ENCODE peak calls at places on chromosome 21, in four cellular contexts. R, O, H and B are unnamed samples.
A peak's percentile ranks its signal among the peaks of the same experiment; 100 is the strongest.

GRCh38 chr21:43767980-43768867 is 7.9 kb downstream of the CSTB start:
- DNase-seq in O (peak; percentile 75), H (peak; percentile 56), R (peak; percentile 69), B (peak; percentile 53)

GRCh38 chr21:27734146-27734545 is 767.3 kb upstream of the ADAMTS5 start:
- DNase-seq in H (no peak), R (peak; percentile 5), O (peak; percentile 91), B (no peak)

GRCh38 chr21:31397515-31397926 is 53.5 kb upstream of the TIAM1 start:
- DNase-seq in O (no peak), H (no peak), R (no peak), B (no peak)

GRCh38 chr21:21000576-21001175 is 2.5 kb downstream of the NCAM2 start:
- DNase-seq in H (no peak), O (no peak), R (no peak), B (no peak)

GRCh38 chr21:32112194-32112593 is 166.7 kb downstream of the MIS18A start:
- DNase-seq in O (no peak), R (no peak), H (no peak), B (no peak)

GRCh38 chr21:43357708-43358430 is 69.1 kb downstream of the SIK1 start:
- DNase-seq in O (no peak), H (no peak), R (no peak), B (no peak)

GRCh38 chr21:33370292-33370691 is 32.9 kb upstream of the IFNGR2 start:
- DNase-seq in H (no peak), O (no peak), R (no peak), B (no peak)

GRCh38 chr21:16195476-16195875 is 465.7 kb downstream of the USP25 start:
- DNase-seq in R (no peak), H (no peak), O (peak; percentile 70), B (no peak)

GRCh38 chr21:17250651-17251294 is 262.1 kb upstream of the CXADR start:
- DNase-seq in O (no peak), H (no peak), R (no peak), B (no peak)

GRCh38 chr21:15524855-15525254 is 204.9 kb upstream of the USP25 start:
- DNase-seq in O (no peak), R (no peak), H (no peak), B (no peak)

GRCh38 chr21:36127977-36128376 is 6.9 kb upstream of the CBR3 start:
- DNase-seq in H (no peak), R (peak; percentile 32), O (no peak), B (no peak)
- H3K4me1 ChIP-seq in H (no peaks in the 10 kb centered on the region), R (peaks cover 3% of the 10 kb centered on the region), O (peaks cover 7% of the 10 kb centered on the region), B (peaks cover 4% of the 10 kb centered on the region)

GRCh38 chr21:46211786-46212720 is 16.5 kb downstream of the LSS start:
- DNase-seq in H (no peak), R (no peak), O (no peak), B (no peak)

GRCh38 chr21:46208761-46209721 is 19.5 kb downstream of the LSS start:
- DNase-seq in R (no peak), H (no peak), O (no peak), B (no peak)

GRCh38 chr21:46212721-46213484 is 15.7 kb downstream of the LSS start:
- DNase-seq in R (no peak), H (no peak), O (no peak), B (no peak)

GRCh38 chr21:46211376-46211775 is 17.2 kb downstream of the LSS start:
- DNase-seq in O (no peak), H (no peak), R (no peak), B (no peak)

DNA sequence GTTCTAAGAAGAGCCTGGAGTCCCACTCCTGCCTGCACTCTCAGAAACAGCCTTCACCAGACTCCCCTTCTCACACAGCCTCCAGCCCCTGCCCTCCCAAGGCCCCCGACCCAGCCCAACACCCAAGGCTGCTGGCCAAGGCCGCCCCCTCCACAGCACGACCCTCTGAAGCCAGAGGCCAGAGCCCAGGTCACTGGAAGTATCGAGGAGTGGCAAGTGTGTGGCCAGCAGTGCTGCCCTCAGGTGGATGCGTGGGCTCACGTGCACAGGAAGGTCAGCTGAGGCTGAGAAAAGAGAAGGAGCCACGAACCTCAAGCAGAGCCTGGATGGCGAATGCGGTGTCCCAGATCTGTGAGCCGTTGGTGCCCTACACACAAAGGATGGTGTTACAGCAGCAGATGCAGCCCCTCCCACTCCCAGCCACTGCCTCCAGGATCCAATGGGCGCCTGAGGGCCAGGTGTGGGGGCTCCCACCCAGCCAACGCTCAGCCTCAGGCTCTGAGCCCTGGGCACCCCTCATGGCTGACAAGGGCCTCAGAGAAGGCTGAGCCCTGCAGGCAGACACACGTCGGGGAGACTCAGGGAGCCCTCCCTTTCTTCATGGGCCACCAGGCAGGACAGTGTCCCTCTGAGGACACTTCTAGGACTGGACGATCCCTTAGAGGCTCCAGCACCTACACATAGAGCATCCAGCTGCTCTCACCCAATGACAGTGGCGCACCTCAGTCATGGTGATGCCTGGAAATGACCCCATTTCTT is 18.0 kb downstream of the LSS start:
- DNase-seq in O (no peak), R (peak; percentile 22), H (no peak), B (no peak)
- H3K56ac ChIP-seq in O (no peak overlapping the region), R (no peak overlapping the region), H (no peak overlapping the region), B (no peak overlapping the region)

GRCh38 chr21:41929248-41929647 is 24.6 kb downstream of the C2CD2 start:
- DNase-seq in R (no peak), O (no peak), H (no peak), B (no peak)

GRCh38 chr21:41928621-41929220 is 25.1 kb downstream of the C2CD2 start:
- DNase-seq in R (no peak), O (no peak), H (no peak), B (no peak)

GRCh38 chr21:41926068-41926806 is 27.6 kb downstream of the C2CD2 start:
- DNase-seq in R (peak; percentile 86), H (no peak), O (peak; percentile 66), B (no peak)

GRCh38 chr21:41926807-41927171 is 27.0 kb downstream of the C2CD2 start:
- DNase-seq in H (no peak), O (no peak), R (no peak), B (no peak)

GRCh38 chr21:41927727-41928409 is 25.9 kb downstream of the C2CD2 start:
- DNase-seq in R (no peak), O (no peak), H (no peak), B (no peak)
- H3K4me1 ChIP-seq in R (peaks cover 8% of the 10 kb centered on the region), O (peaks cover 25% of the 10 kb centered on the region), H (peaks cover 4% of the 10 kb centered on the region), B (peaks cover 4% of the 10 kb centered on the region)

DNA sequence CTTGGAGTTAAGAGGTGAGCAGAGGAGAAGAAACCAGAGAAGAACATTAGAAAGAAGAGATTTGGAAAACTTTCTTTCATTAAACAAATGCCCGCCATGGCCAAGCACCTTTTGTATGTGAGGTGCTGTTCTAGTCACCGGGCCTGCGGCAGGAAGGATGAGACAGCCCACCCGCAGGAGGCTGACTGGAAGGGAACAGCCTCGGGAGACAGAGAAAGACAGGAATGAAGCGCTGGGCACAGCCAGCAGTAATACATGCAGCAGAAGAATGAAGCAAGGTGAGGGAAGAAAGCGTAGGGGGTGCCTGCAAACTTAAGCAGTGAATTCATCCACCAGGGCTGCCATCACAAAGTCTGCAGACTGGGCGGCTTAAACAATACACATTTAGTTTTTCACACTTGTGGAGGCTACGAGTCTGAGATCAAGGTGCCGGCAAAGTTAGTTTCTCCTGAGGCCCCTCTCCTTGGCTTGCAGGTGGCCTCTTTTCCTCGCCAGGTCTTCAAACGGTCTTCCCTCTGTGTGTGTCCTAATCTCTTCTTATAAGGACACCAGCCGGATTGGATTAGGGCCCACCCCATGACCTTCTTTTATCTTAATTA is 188.1 kb downstream of the PSMG1 start:
- DNase-seq in O (no peak), R (peak; percentile 51), H (no peak), B (no peak)
- H3K56ac ChIP-seq in O (no peak overlapping the region), R (no peak overlapping the region), H (no peak overlapping the region), B (no peak overlapping the region)

GRCh38 chr21:39654951-39655350 is 42.2 kb downstream of the B3GALT5 start:
- DNase-seq in O (no peak), H (no peak), R (no peak), B (no peak)

GRCh38 chr21:39657091-39657689 is 44.5 kb downstream of the B3GALT5 start:
- DNase-seq in H (no peak), O (no peak), R (no peak), B (no peak)

GRCh38 chr21:39656209-39656608 is 43.5 kb downstream of the B3GALT5 start:
- DNase-seq in R (no peak), O (no peak), H (no peak), B (no peak)

GRCh38 chr21:39658066-39658465 is 45.3 kb downstream of the B3GALT5 start:
- DNase-seq in O (no peak), H (no peak), R (no peak), B (no peak)

DNA sequence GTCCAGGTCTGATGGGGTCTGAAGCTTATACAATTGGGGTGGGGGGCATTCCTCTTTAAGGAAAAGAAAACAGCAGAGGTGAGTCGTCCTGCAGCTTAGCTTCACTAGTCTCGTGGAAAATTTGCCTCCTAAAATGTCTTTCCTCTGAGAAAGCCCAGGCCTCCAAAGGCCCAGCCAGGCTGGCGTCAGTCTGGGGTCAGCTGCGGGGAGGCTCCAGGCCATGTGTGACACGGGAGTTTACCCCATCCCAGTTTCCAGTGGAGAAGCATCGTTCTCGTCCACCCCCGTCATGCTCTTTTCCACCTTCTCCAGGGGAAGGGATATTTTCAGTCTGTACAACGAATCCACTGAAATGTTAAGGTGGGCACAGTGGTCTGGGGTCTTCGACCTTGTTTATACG is 42.8 kb downstream of the B3GALT5 start:
- DNase-seq in R (no peak), O (no peak), H (no peak), B (no peak)
- H3K4me1 ChIP-seq in R (no peaks in the 10 kb centered on the region), O (no peaks in the 10 kb centered on the region), H (no peaks in the 10 kb centered on the region), B (peaks cover 3% of the 10 kb centered on the region)

GRCh38 chr21:37829043-37829442 is 87.2 kb downstream of the KCNJ6 start:
- DNase-seq in O (no peak), R (no peak), H (no peak), B (no peak)
- H3K56ac ChIP-seq in O (no peak overlapping the region), R (no peak overlapping the region), H (no peak overlapping the region), B (no peak overlapping the region)

GRCh38 chr21:40047993-40048730 is 180.9 kb downstream of the PCP4 start:
- DNase-seq in R (peak; percentile 15), H (no peak), O (no peak), B (no peak)

GRCh38 chr21:40047211-40047610 is 180.0 kb downstream of the PCP4 start:
- DNase-seq in O (no peak), R (no peak), H (no peak), B (no peak)

GRCh38 chr21:40051801-40052200 is 184.6 kb downstream of the PCP4 start:
- DNase-seq in O (no peak), H (no peak), R (no peak), B (no peak)

GRCh38 chr21:40049959-40050290 is 182.7 kb downstream of the PCP4 start:
- DNase-seq in O (no peak), R (peak; percentile 40), H (no peak), B (peak; percentile 42)

GRCh38 chr21:40049031-40049958 is 182.1 kb downstream of the PCP4 start:
- DNase-seq in O (peak; percentile 11), R (no peak), H (no peak), B (no peak)
- H3K4me1 ChIP-seq in O (no peaks in the 10 kb centered on the region), R (no peaks in the 10 kb centered on the region), H (peaks cover 2% of the 10 kb centered on the region), B (no peaks in the 10 kb centered on the region)